ENCODE peak calls at places on chromosomes 13 and 19, in ten cellular contexts. I is NCI-H1105; Y is NCI-H1417 treated with DMSO at 0.1 percent for 48 hours; W is EL; U is activated CD8-positive, alpha-beta memory T cell treated with anti-CD3 and anti-CD28 coated beads for 1 hour; G is hippocampal formation; X is C1 segment of cervical spinal cord; Q is anterior cingulate cortex; S is H7; D is psoas muscle. F is an unnamed sample.

GRCh38 chr13:75961911-75962310 is 325.8 kb downstream of the LMO7 start:
- DNase-seq in I (no peak), Y (no peak), W (no peak), U (no peak), G (no peak), X (no peak), Q (no peak), S (no peak), D (no peak), F (no peak)

GRCh38 chr13:43786766-43787517 is at the start of gene ENOX1:
- DNase-seq in I (no peak), Y (no peak), W (peak), U (no peak), G (peak), X (peak), Q (peak), S (peak), D (peak), F (no peak)

GRCh38 chr13:24459234-24459633 is 53.3 kb downstream of the PARP4 start:
- DNase-seq in I (no peak), Y (no peak), W (peak), U (no peak), G (no peak), X (no peak), Q (no peak), S (no peak), D (no peak), F (no peak)

GRCh38 chr19:34336781-34337271 is 28.2 kb upstream of the GPI start:
- DNase-seq in I (peak), Y (no peak), W (peak), U (no peak), G (no peak), X (no peak), Q (no peak), S (peak), D (no peak), F (peak)

GRCh38 chr19:31436121-31436776 is 87.0 kb upstream of the TSHZ3 start:
- DNase-seq in I (no peak), Y (no peak), W (peak), U (no peak), G (no peak), X (no peak), Q (no peak), S (no peak), D (no peak), F (no peak)

GRCh38 chr13:113338451-113338850 is 25.5 kb downstream of the GRTP1 start:
- DNase-seq in I (no peak), Y (no peak), W (no peak), U (no peak), G (no peak), X (no peak), Q (no peak), S (peak), D (no peak), F (no peak)

GRCh38 chr19:27738569-27739193 is 1474.3 kb downstream of the UQCRFS1 start:
- DNase-seq in I (no peak), Y (no peak), W (no peak), U (no peak), G (no peak), X (no peak), Q (no peak), S (no peak), D (no peak), F (no peak)

GRCh38 chr19:8069116-8069973 is 16.8 kb downstream of the CCL25 start:
- DNase-seq in I (no peak), Y (no peak), W (no peak), U (no peak), G (no peak), X (no peak), Q (no peak), S (peak), D (no peak), F (no peak)

GRCh38 chr13:20141238-20142018 is 19.4 kb downstream of the GJA3 start:
- DNase-seq in I (no peak), Y (no peak), W (no peak), U (no peak), G (no peak), X (no peak), Q (no peak), S (peak), D (no peak), F (no peak)

GRCh38 chr13:99258210-99258860 is at the start of gene GPR18:
- DNase-seq in I (no peak), Y (no peak), W (no peak), U (no peak), G (no peak), X (no peak), Q (no peak), S (no peak), D (no peak), F (no peak)

GRCh38 chr19:7715671-7716070 is 13.7 kb upstream of the FCER2 start:
- DNase-seq in I (no peak), Y (no peak), W (no peak), U (no peak), G (no peak), X (no peak), Q (no peak), S (no peak), D (no peak), F (no peak)

GRCh38 chr13:72820156-72820897 is 38.4 kb downstream of the PIBF1 start:
- DNase-seq in I (no peak), Y (no peak), W (peak), U (no peak), G (no peak), X (no peak), Q (no peak), S (no peak), D (no peak), F (no peak)

F was measured in ascending aorta.